ENCODE peak calls at places on chromosomes 16 and 17, in four cellular contexts. One of them, this sample, is unnamed.

GRCh38 chr16:74623214-74623842 is 16.4 kb upstream of the GLG1 start:
- DNase-seq in K562: peak
- DNase-seq in HepG2: peak
- DNase-seq in GM12878: no peak
- DNase-seq in this sample: peak

GRCh38 chr17:48429638-48430586 is at the start of gene SKAP1:
- DNase-seq in GM12878: no peak
- DNase-seq in HepG2: no peak
- DNase-seq in K562: no peak
- DNase-seq in this sample: no peak

GRCh38 chr16:57619606-57620315 is 8.7 kb upstream of the ADGRG1 start:
- DNase-seq in GM12878: no peak
- DNase-seq in K562: no peak
- DNase-seq in HepG2: peak
- DNase-seq in this sample: no peak

GRCh38 chr17:8311131-8311790 is 1.2 kb downstream of the ARHGEF15 start:
- DNase-seq in GM12878: no peak
- DNase-seq in HepG2: no peak
- DNase-seq in K562: no peak
- DNase-seq in this sample: no peak

GRCh38 chr17:64384253-64385186 is 6.1 kb downstream of the PECAM1 start:
- DNase-seq in K562: no peak
- DNase-seq in GM12878: no peak
- DNase-seq in HepG2: peak
- DNase-seq in this sample: no peak

GRCh38 chr17:77281024-77281903 is 140.5 kb downstream of the SEC14L1 start:
- DNase-seq in K562: peak
- DNase-seq in GM12878: no peak
- DNase-seq in HepG2: peak
- DNase-seq in this sample: peak

GRCh38 chr16:30927789-30928378 is 4.5 kb downstream of the FBXL19 start:
- DNase-seq in K562: peak
- DNase-seq in GM12878: peak
- DNase-seq in HepG2: peak
- DNase-seq in this sample: peak

GRCh38 chr16:81836279-81837054 is 57.4 kb downstream of the PLCG2 start:
- DNase-seq in K562: no peak
- DNase-seq in GM12878: peak
- DNase-seq in HepG2: no peak
- DNase-seq in this sample: no peak

GRCh38 chr17:83196088-83196765 is 116.8 kb downstream of the METRNL start:
- DNase-seq in K562: no peak
- DNase-seq in GM12878: no peak
- DNase-seq in HepG2: no peak
- DNase-seq in this sample: no peak

GRCh38 chr17:3953542-3953941 is 10.7 kb downstream of the ATP2A3 start:
- DNase-seq in K562: no peak
- DNase-seq in GM12878: no peak
- DNase-seq in HepG2: no peak
- DNase-seq in this sample: no peak

GRCh38 chr16:79008869-79009179 is 591.7 kb downstream of the MAF start:
- DNase-seq in K562: no peak
- DNase-seq in HepG2: no peak
- DNase-seq in GM12878: no peak
- DNase-seq in this sample: no peak

GRCh38 chr16:71288890-71289731 is at the start of gene CMTR2:
- DNase-seq in GM12878: peak
- DNase-seq in HepG2: peak
- DNase-seq in K562: peak
- DNase-seq in this sample: peak

GRCh38 chr16:16877061-16877460 is 498.1 kb downstream of the NPIPA7 start:
- DNase-seq in K562: no peak
- DNase-seq in HepG2: no peak
- DNase-seq in GM12878: no peak
- DNase-seq in this sample: no peak

GRCh38 chr16:22847690-22848089 is 33.7 kb downstream of the HS3ST2 start:
- DNase-seq in HepG2: no peak
- DNase-seq in K562: no peak
- DNase-seq in GM12878: no peak
- DNase-seq in this sample: no peak

GRCh38 chr16:19384656-19385055 is 33.0 kb upstream of the TMC5 start:
- DNase-seq in K562: no peak
- DNase-seq in HepG2: no peak
- DNase-seq in GM12878: no peak
- DNase-seq in this sample: no peak

GRCh38 chr17:79811036-79811887 is 14.4 kb upstream of the CBX8 start:
- DNase-seq in K562: peak
- DNase-seq in HepG2: peak
- DNase-seq in GM12878: no peak
- DNase-seq in this sample: peak

GRCh38 chr16:63100082-63100481 is 1063.8 kb upstream of the CDH8 start:
- DNase-seq in HepG2: no peak
- DNase-seq in GM12878: no peak
- DNase-seq in K562: no peak
- DNase-seq in this sample: no peak

GRCh38 chr16:2976201-2976600 is 4.0 kb downstream of the PKMYT1 start:
- DNase-seq in K562: no peak
- DNase-seq in GM12878: no peak
- DNase-seq in HepG2: no peak
- DNase-seq in this sample: no peak

GRCh38 chr17:59378621-59379194 is 47.3 kb downstream of the YPEL2 start:
- DNase-seq in K562: no peak
- DNase-seq in GM12878: no peak
- DNase-seq in HepG2: no peak
- DNase-seq in this sample: no peak

GRCh38 chr17:44673893-44674292 is 15.7 kb downstream of the CCDC43 start:
- DNase-seq in GM12878: no peak
- DNase-seq in HepG2: no peak
- DNase-seq in K562: no peak
- DNase-seq in this sample: no peak

GRCh38 chr16:29789775-29790182 is 772 bp upstream of the KIF22 start:
- DNase-seq in GM12878: no peak
- DNase-seq in HepG2: no peak
- DNase-seq in K562: no peak
- DNase-seq in this sample: no peak

GRCh38 chr16:27526169-27526568 is 23.5 kb downstream of the GTF3C1 start:
- DNase-seq in HepG2: no peak
- DNase-seq in GM12878: no peak
- DNase-seq in K562: peak
- DNase-seq in this sample: no peak

GRCh38 chr17:50473901-50474300 is 4.8 kb upstream of the RSAD1 start:
- DNase-seq in K562: no peak
- DNase-seq in HepG2: no peak
- DNase-seq in GM12878: no peak
- DNase-seq in this sample: no peak
- TF ChIP-seq FOXK2 in K562: no peak
- TF ChIP-seq FOXK2 in HepG2: no peak
- TF ChIP-seq FOXK2 in GM12878: no peak
- TF ChIP-seq FOXK2 in this sample: no peak

DNA sequence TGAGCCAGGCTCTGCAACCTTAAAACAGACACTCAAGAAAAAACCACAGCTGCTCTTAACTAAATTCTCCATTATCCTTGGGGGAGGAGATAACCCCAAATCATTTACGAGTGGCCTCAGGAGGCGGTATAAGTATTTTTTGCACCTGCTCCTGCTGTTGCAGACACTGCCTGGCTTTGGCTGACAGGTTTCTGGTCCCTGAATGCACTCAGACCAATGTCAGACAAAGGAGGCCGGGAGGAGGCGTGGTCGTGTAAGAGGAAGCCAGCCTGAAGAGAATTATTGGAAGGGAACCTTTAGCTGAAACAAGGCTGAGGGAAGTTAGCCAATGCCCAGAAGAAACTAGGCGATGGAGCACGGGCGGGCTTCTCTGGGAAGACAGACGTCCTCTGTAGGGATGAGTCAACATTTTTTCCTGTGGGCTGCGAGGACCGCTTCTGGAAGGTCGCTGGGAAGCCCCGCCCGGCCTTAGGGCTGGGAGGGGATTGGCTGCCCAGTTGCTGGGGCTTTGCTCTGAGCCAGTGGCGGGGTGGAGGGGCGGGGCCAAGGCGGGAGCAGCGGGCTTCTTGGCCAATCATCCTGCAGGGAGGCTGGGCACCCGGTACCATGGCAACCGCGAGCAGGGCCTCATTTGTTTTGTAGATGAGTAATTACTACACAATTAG is 82.3 kb downstream of the CCDC182 start:
- DNase-seq in K562: peak
- DNase-seq in GM12878: no peak
- DNase-seq in HepG2: peak
- DNase-seq in this sample: peak
- TF ChIP-seq BHLHE40 in K562: peak
- TF ChIP-seq BHLHE40 in GM12878: no peak
- TF ChIP-seq BHLHE40 in HepG2: no peak
- TF ChIP-seq BHLHE40 in this sample: no peak

GRCh38 chr17:80970044-80970761 is 21.4 kb upstream of the CHMP6 start:
- DNase-seq in GM12878: no peak
- DNase-seq in K562: peak
- DNase-seq in HepG2: no peak
- DNase-seq in this sample: peak

GRCh38 chr17:80969674-80970043 is 22.0 kb upstream of the CHMP6 start:
- DNase-seq in GM12878: no peak
- DNase-seq in K562: no peak
- DNase-seq in HepG2: no peak
- DNase-seq in this sample: no peak

GRCh38 chr17:80967404-80967872 is 24.2 kb upstream of the CHMP6 start:
- DNase-seq in K562: no peak
- DNase-seq in GM12878: no peak
- DNase-seq in HepG2: no peak
- DNase-seq in this sample: no peak

GRCh38 chr17:80968602-80969029 is 23.0 kb upstream of the CHMP6 start:
- DNase-seq in K562: no peak
- DNase-seq in HepG2: no peak
- DNase-seq in GM12878: no peak
- DNase-seq in this sample: no peak

GRCh38 chr17:80969030-80969673 is 22.5 kb upstream of the CHMP6 start:
- DNase-seq in K562: no peak
- DNase-seq in GM12878: no peak
- DNase-seq in HepG2: no peak
- DNase-seq in this sample: no peak
- TF ChIP-seq FOXK2 in K562: no peak
- TF ChIP-seq FOXK2 in GM12878: no peak
- TF ChIP-seq FOXK2 in HepG2: no peak
- TF ChIP-seq FOXK2 in this sample: no peak

GRCh38 chr16:21684199-21684598 is 20.4 kb downstream of the OTOA start:
- DNase-seq in K562: peak
- DNase-seq in HepG2: peak
- DNase-seq in GM12878: no peak
- DNase-seq in this sample: peak
- TF ChIP-seq BHLHE40 in K562: no peak
- TF ChIP-seq BHLHE40 in HepG2: no peak
- TF ChIP-seq BHLHE40 in GM12878: no peak
- TF ChIP-seq BHLHE40 in this sample: no peak

GRCh38 chr17:46158323-46159296 is 34.6 kb downstream of the KANSL1 start:
- DNase-seq in GM12878: no peak
- DNase-seq in K562: no peak
- DNase-seq in HepG2: no peak
- DNase-seq in this sample: peak
- TF ChIP-seq FOXK2 in GM12878: no peak
- TF ChIP-seq FOXK2 in K562: no peak
- TF ChIP-seq FOXK2 in HepG2: no peak
- TF ChIP-seq FOXK2 in this sample: no peak